ENCODE peak calls at places on chromosome 12, in four cellular contexts. S, M, O and N are unnamed samples.
A peak's percentile ranks its signal among the peaks of the same experiment; 100 is the strongest.

GRCh38 chr12:94769040-94769420 is 118.7 kb upstream of the TMCC3 start:
- DNase-seq in S (no peak), M (no peak), O (no peak), N (no peak)

GRCh38 chr12:58819945-58820344 is 100.4 kb downstream of the LRIG3 start:
- DNase-seq in S (no peak), M (no peak), O (no peak), N (no peak)

GRCh38 chr12:62983594-62983993 is 48.6 kb upstream of the PPM1H start:
- DNase-seq in S (peak; percentile 29), M (peak; percentile 57), O (no peak), N (peak; percentile 32)

GRCh38 chr12:98154850-98155249 is 360.5 kb upstream of the TMPO start:
- DNase-seq in S (peak; percentile 23), M (peak; percentile 9), O (no peak), N (peak; percentile 57)

GRCh38 chr12:84986586-84986985 is 49.5 kb downstream of the TSPAN19 start:
- DNase-seq in S (no peak), M (no peak), O (no peak), N (no peak)

GRCh38 chr12:76927170-76927784 is 48.5 kb upstream of the CSRP2 start:
- DNase-seq in S (peak; percentile 46), M (peak; percentile 25), O (peak; percentile 35), N (peak; percentile 85)

GRCh38 chr12:119841433-119842210 is 35.5 kb downstream of the CIT start:
- DNase-seq in S (peak; percentile 6), M (no peak), O (no peak), N (no peak)

GRCh38 chr12:119593578-119594398 is at the start of gene TMEM233:
- DNase-seq in S (no peak), M (no peak), O (no peak), N (peak; percentile 53)

GRCh38 chr12:39157696-39158342 is 252.4 kb upstream of the CPNE8 start:
- DNase-seq in S (no peak), M (no peak), O (no peak), N (no peak)

GRCh38 chr12:92628476-92628875 is 74.3 kb upstream of the PLEKHG7 start:
- DNase-seq in S (no peak), M (no peak), O (no peak), N (no peak)

GRCh38 chr12:25529738-25530137 is 23.3 kb downstream of the LMNTD1 start:
- DNase-seq in S (no peak), M (no peak), O (no peak), N (no peak)

GRCh38 chr12:98736352-98737326 is 91.5 kb downstream of the APAF1 start:
- DNase-seq in S (peak; percentile 15), M (peak; percentile 66), O (no peak), N (peak; percentile 25)

GRCh38 chr12:9827209-9827888 is at the start of gene KLRF1:
- DNase-seq in S (no peak), M (no peak), O (no peak), N (no peak)

GRCh38 chr12:5548152-5548933 is 116.4 kb downstream of the NTF3 start:
- DNase-seq in S (no peak), M (no peak), O (no peak), N (no peak)

GRCh38 chr12:7441216-7441615 is 2.7 kb downstream of the CD163L1 start:
- DNase-seq in S (no peak), M (no peak), O (no peak), N (no peak)

GRCh38 chr12:14769462-14769836 is 33.8 kb downstream of the WBP11 start:
- DNase-seq in S (peak; percentile 59), M (peak; percentile 42), O (no peak), N (peak; percentile 78)

GRCh38 chr12:55019784-55020183 is at the start of gene NEUROD4:
- DNase-seq in S (peak; percentile 58), M (peak; percentile 30), O (peak; percentile 36), N (peak; percentile 92)

GRCh38 chr12:82663893-82664292 is 22.8 kb upstream of the TMTC2 start:
- DNase-seq in S (no peak), M (no peak), O (no peak), N (no peak)
- TF ChIP-seq CTCF in S (no peak), M (no peak), O (no peak), N (no peak)

GRCh38 chr12:118044075-118044474 is 16.9 kb downstream of the WSB2 start:
- DNase-seq in S (no peak), M (no peak), O (no peak), N (no peak)

GRCh38 chr12:118046430-118046829 is 14.5 kb downstream of the WSB2 start:
- DNase-seq in S (no peak), M (no peak), O (no peak), N (no peak)

GRCh38 chr12:118042091-118042490 is 18.9 kb downstream of the WSB2 start:
- DNase-seq in S (no peak), M (no peak), O (no peak), N (no peak)

GRCh38 chr12:118044577-118044976 is 16.4 kb downstream of the WSB2 start:
- DNase-seq in S (no peak), M (peak; percentile 50), O (no peak), N (no peak)
- TF ChIP-seq NR3C1 in S (no peak), M (no peak), O (no peak), N (no peak)

GRCh38 chr12:47904647-47905312 is at the start of gene VDR:
- DNase-seq in S (peak; percentile 87), M (peak; percentile 28), O (peak; percentile 96), N (peak; percentile 83)

GRCh38 chr12:47903151-47903611 is 1.6 kb downstream of the VDR start:
- DNase-seq in S (no peak), M (no peak), O (no peak), N (no peak)

GRCh38 chr12:47907851-47908454 is 3.2 kb upstream of the VDR start:
- DNase-seq in S (no peak), M (peak; percentile 41), O (no peak), N (no peak)

GRCh38 chr12:47903927-47904646 is 707 bp downstream of the VDR start:
- DNase-seq in S (peak; percentile 25), M (no peak), O (peak; percentile 37), N (no peak)

DNA sequence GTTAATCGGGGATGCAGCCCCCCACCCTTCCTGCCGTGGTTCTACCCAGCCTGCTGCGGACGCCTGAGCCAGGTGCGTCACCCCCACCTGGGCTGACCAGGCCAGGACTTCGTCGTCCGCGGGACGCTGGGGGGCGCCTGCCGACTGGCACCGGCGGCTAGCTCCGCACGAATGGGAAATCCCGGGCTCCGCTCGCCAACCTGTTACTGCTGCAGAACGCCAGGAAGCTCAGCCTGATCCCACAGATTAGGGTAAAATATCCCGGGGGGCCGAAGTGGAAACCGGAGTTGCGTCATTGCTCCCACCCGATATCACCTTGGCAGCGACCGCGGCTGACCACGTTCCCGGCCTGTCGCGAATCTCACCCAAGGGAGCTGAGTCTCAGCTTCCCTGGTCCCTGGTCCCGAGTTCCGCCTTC is 528 bp upstream of the VDR start:
- DNase-seq in S (no peak), M (no peak), O (peak; percentile 58), N (peak; percentile 82)
- TF ChIP-seq CTCF in S (peak; percentile 46), M (peak; percentile 76), O (no peak), N (no peak)

DNA sequence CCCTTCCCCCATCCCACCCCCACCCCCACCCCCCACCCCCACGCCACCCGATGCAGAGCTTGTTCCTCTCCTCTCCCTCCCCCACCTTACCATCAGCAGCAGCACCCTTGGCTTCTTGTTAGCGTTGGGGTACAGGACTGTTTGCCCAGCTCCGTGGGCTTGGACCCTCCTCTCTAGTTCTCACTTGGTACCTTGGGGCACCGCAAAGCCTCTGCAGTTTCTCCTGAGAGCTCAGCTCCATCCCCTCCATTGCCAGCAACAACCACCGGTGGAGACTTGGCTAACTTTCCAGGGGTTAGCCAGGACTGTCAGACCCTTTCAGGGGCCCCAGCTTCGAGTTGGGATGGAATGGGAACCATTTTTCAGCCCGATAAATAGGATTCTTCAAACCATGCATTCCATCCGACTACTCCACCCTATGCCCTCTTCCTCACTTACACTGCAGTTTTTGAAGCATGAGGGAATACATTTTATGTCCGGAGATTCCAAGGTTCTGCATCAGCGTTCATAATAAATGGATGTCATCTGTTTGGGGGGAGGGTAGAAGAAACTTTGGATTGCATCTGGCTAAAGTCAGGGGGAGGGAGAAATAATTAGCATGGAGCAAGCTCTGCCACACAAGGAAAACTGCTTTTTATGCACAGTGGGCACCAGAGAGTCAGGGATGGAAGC is 1.1 kb downstream of the SCN8A start:
- DNase-seq in S (no peak), M (no peak), O (no peak), N (peak; percentile 26)
- TF ChIP-seq NR3C1 in S (no peak), M (no peak), O (no peak), N (no peak)

GRCh38 chr12:2163172-2163927 is 110.6 kb downstream of the CACNA1C start:
- DNase-seq in S (no peak), M (peak; percentile 6), O (no peak), N (no peak)

GRCh38 chr12:2165021-2165420 is 112.2 kb downstream of the CACNA1C start:
- DNase-seq in S (no peak), M (no peak), O (no peak), N (no peak)

GRCh38 chr12:2156333-2156732 is 103.5 kb downstream of the CACNA1C start:
- DNase-seq in S (no peak), M (no peak), O (no peak), N (no peak)

GRCh38 chr12:2161478-2161877 is 108.7 kb downstream of the CACNA1C start:
- DNase-seq in S (no peak), M (no peak), O (no peak), N (no peak)

GRCh38 chr12:2160043-2160442 is 107.3 kb downstream of the CACNA1C start:
- DNase-seq in S (no peak), M (no peak), O (no peak), N (no peak)
- TF ChIP-seq CTCF in S (no peak), M (no peak), O (no peak), N (no peak)

GRCh38 chr12:60271816-60272215 is 676.0 kb downstream of the SLC16A7 start:
- DNase-seq in S (no peak), M (no peak), O (no peak), N (no peak)

GRCh38 chr12:60266381-60266852 is 670.6 kb downstream of the SLC16A7 start:
- DNase-seq in S (peak; percentile 84), M (peak; percentile 76), O (no peak), N (no peak)

GRCh38 chr12:60265741-60266140 is 669.9 kb downstream of the SLC16A7 start:
- DNase-seq in S (peak; percentile 51), M (no peak), O (no peak), N (no peak)

GRCh38 chr12:60264094-60264493 is 668.3 kb downstream of the SLC16A7 start:
- DNase-seq in S (no peak), M (no peak), O (no peak), N (no peak)

DNA sequence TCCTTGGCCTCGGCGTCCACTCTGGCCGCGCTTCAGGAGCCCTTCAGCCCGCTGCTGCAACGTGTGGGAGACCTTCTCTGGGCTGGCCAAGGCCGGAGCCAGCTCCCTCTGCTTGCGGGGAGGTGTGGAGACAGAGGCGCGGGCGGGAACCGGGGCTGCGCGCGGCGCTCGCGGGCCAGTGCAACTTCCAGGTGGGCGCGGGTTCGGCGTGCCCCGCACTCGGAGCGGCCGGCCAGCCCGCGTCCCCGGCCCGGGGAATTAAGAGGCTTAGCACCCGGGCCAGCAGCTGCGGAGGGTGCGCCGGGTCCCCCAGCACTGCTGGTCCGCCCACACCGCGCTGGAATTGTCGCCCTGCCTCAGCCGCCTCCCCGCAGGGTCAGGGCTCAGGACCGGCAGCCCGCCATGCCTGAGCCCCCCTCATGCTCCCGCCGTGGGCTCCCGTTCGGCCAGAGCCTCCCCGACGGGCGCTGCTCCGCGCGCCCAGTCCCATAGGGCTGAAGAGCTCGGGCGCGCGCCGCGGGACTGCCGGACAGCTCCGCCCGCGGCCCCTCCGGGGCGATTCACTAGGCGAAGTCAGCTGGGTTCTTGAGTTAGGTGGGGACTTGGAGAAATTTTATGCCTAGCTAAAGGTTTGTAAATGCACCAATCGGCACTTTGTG is 673.9 kb downstream of the SLC16A7 start:
- DNase-seq in S (no peak), M (no peak), O (no peak), N (no peak)
- TF ChIP-seq NR3C1 in S (no peak), M (no peak), O (no peak), N (no peak)